ENCODE peak calls at places on chromosomes 5 and 9, in seven cellular contexts. One of them, this sample, is unnamed.

GRCh38 chr9:89879711-89880110 is 274.9 kb downstream of the GADD45G start:
- DNase-seq in GM23338: no peak
- DNase-seq in fibroblast of the aortic adventitia: peak
- DNase-seq in breast epithelium: no peak
- DNase-seq in upper lobe of left lung: no peak
- DNase-seq in GM06990: no peak
- DNase-seq in body of pancreas: no peak
- DNase-seq in this sample: no peak

GRCh38 chr9:33289501-33289900 is 815 bp upstream of the NFX1 start:
- DNase-seq in GM23338: peak
- DNase-seq in fibroblast of the aortic adventitia: peak
- DNase-seq in breast epithelium: peak
- DNase-seq in upper lobe of left lung: peak
- DNase-seq in GM06990: no peak
- DNase-seq in body of pancreas: peak
- DNase-seq in this sample: no peak

GRCh38 chr9:81103597-81104471 is 585.5 kb downstream of the TLE1 start:
- DNase-seq in GM23338: no peak
- DNase-seq in fibroblast of the aortic adventitia: peak
- DNase-seq in breast epithelium: no peak
- DNase-seq in upper lobe of left lung: no peak
- DNase-seq in GM06990: no peak
- DNase-seq in body of pancreas: no peak
- DNase-seq in this sample: no peak

GRCh38 chr9:20524776-20525175 is 97.5 kb downstream of the MLLT3 start:
- DNase-seq in GM23338: peak
- DNase-seq in fibroblast of the aortic adventitia: no peak
- DNase-seq in breast epithelium: no peak
- DNase-seq in upper lobe of left lung: no peak
- DNase-seq in GM06990: no peak
- DNase-seq in body of pancreas: no peak
- DNase-seq in this sample: no peak

GRCh38 chr9:136631038-136632000 is 31.4 kb upstream of the EGFL7 start:
- DNase-seq in GM23338: peak
- DNase-seq in fibroblast of the aortic adventitia: peak
- DNase-seq in breast epithelium: peak
- DNase-seq in upper lobe of left lung: peak
- DNase-seq in GM06990: peak
- DNase-seq in body of pancreas: peak
- DNase-seq in this sample: peak

GRCh38 chr9:1044643-1045042 is 5.5 kb upstream of the DMRT2 start:
- DNase-seq in GM23338: peak
- DNase-seq in fibroblast of the aortic adventitia: no peak
- DNase-seq in breast epithelium: no peak
- DNase-seq in upper lobe of left lung: no peak
- DNase-seq in GM06990: no peak
- DNase-seq in body of pancreas: no peak
- DNase-seq in this sample: no peak

GRCh38 chr5:1208743-1209551 is 7.6 kb downstream of the SLC6A19 start:
- DNase-seq in GM23338: no peak
- DNase-seq in fibroblast of the aortic adventitia: peak
- DNase-seq in breast epithelium: no peak
- DNase-seq in upper lobe of left lung: peak
- DNase-seq in GM06990: no peak
- DNase-seq in body of pancreas: no peak
- DNase-seq in this sample: peak

GRCh38 chr9:130177898-130178805 is 5.9 kb downstream of the NCS1 start:
- DNase-seq in GM23338: no peak
- DNase-seq in fibroblast of the aortic adventitia: no peak
- DNase-seq in breast epithelium: no peak
- DNase-seq in upper lobe of left lung: no peak
- DNase-seq in GM06990: no peak
- DNase-seq in body of pancreas: no peak
- DNase-seq in this sample: no peak

GRCh38 chr9:74645007-74645639 is 148.0 kb downstream of the RORB start:
- DNase-seq in GM23338: peak
- DNase-seq in fibroblast of the aortic adventitia: peak
- DNase-seq in breast epithelium: no peak
- DNase-seq in upper lobe of left lung: no peak
- DNase-seq in GM06990: no peak
- DNase-seq in body of pancreas: no peak
- DNase-seq in this sample: peak

GRCh38 chr5:43312699-43313034 is 545 bp downstream of the HMGCS1 start:
- DNase-seq in GM23338: no peak
- DNase-seq in fibroblast of the aortic adventitia: no peak
- DNase-seq in breast epithelium: no peak
- DNase-seq in upper lobe of left lung: no peak
- DNase-seq in GM06990: no peak
- DNase-seq in body of pancreas: no peak
- DNase-seq in this sample: peak

GRCh38 chr5:98637607-98638006 is 135.9 kb upstream of the RGMB start:
- DNase-seq in GM23338: no peak
- DNase-seq in fibroblast of the aortic adventitia: no peak
- DNase-seq in breast epithelium: no peak
- DNase-seq in upper lobe of left lung: no peak
- DNase-seq in GM06990: no peak
- DNase-seq in body of pancreas: no peak
- DNase-seq in this sample: no peak

GRCh38 chr5:3177338-3177737 is 418.3 kb upstream of the IRX1 start:
- DNase-seq in GM23338: no peak
- DNase-seq in fibroblast of the aortic adventitia: no peak
- DNase-seq in breast epithelium: no peak
- DNase-seq in upper lobe of left lung: no peak
- DNase-seq in GM06990: no peak
- DNase-seq in body of pancreas: no peak
- DNase-seq in this sample: no peak

GRCh38 chr5:55062039-55062779 is 38.2 kb downstream of the GZMK start:
- DNase-seq in GM23338: no peak
- DNase-seq in fibroblast of the aortic adventitia: no peak
- DNase-seq in breast epithelium: no peak
- DNase-seq in upper lobe of left lung: peak
- DNase-seq in GM06990: peak
- DNase-seq in body of pancreas: peak
- DNase-seq in this sample: no peak

GRCh38 chr5:10144040-10144439 is 105.6 kb downstream of the ATPSCKMT start:
- DNase-seq in GM23338: no peak
- DNase-seq in fibroblast of the aortic adventitia: no peak
- DNase-seq in breast epithelium: no peak
- DNase-seq in upper lobe of left lung: no peak
- DNase-seq in GM06990: no peak
- DNase-seq in body of pancreas: no peak
- DNase-seq in this sample: no peak

GRCh38 chr9:16626577-16627130 is 243.8 kb downstream of the BNC2 start:
- DNase-seq in GM23338: peak
- DNase-seq in fibroblast of the aortic adventitia: peak
- DNase-seq in breast epithelium: no peak
- DNase-seq in upper lobe of left lung: no peak
- DNase-seq in GM06990: no peak
- DNase-seq in body of pancreas: peak
- DNase-seq in this sample: peak

GRCh38 chr5:61329729-61330128 is 2.3 kb upstream of the ZSWIM6 start:
- DNase-seq in GM23338: peak
- DNase-seq in fibroblast of the aortic adventitia: no peak
- DNase-seq in breast epithelium: no peak
- DNase-seq in upper lobe of left lung: no peak
- DNase-seq in GM06990: peak
- DNase-seq in body of pancreas: no peak
- DNase-seq in this sample: peak

GRCh38 chr5:95866431-95867063 is 44.0 kb upstream of the GLRX start:
- DNase-seq in GM23338: no peak
- DNase-seq in fibroblast of the aortic adventitia: no peak
- DNase-seq in breast epithelium: no peak
- DNase-seq in upper lobe of left lung: no peak
- DNase-seq in GM06990: peak
- DNase-seq in body of pancreas: no peak
- DNase-seq in this sample: no peak

GRCh38 chr5:136174021-136174659 is 18.8 kb downstream of the SMIM32 start:
- DNase-seq in GM23338: peak
- DNase-seq in fibroblast of the aortic adventitia: peak
- DNase-seq in breast epithelium: no peak
- DNase-seq in upper lobe of left lung: no peak
- DNase-seq in GM06990: peak
- DNase-seq in body of pancreas: peak
- DNase-seq in this sample: peak

GRCh38 chr5:95803271-95804148 is 19.0 kb downstream of the GLRX start:
- DNase-seq in GM23338: no peak
- DNase-seq in fibroblast of the aortic adventitia: no peak
- DNase-seq in breast epithelium: no peak
- DNase-seq in upper lobe of left lung: no peak
- DNase-seq in GM06990: no peak
- DNase-seq in body of pancreas: no peak
- DNase-seq in this sample: no peak

GRCh38 chr5:43036856-43037711 is 3.0 kb downstream of the ANXA2R start:
- DNase-seq in GM23338: peak
- DNase-seq in fibroblast of the aortic adventitia: no peak
- DNase-seq in breast epithelium: no peak
- DNase-seq in upper lobe of left lung: peak
- DNase-seq in GM06990: no peak
- DNase-seq in body of pancreas: no peak
- DNase-seq in this sample: peak

GRCh38 chr5:176901260-176902101 is 2.3 kb upstream of the HK3 start:
- DNase-seq in GM23338: no peak
- DNase-seq in fibroblast of the aortic adventitia: no peak
- DNase-seq in breast epithelium: peak
- DNase-seq in upper lobe of left lung: no peak
- DNase-seq in GM06990: peak
- DNase-seq in body of pancreas: no peak
- DNase-seq in this sample: no peak

GRCh38 chr5:84059672-84060071 is 325.0 kb downstream of the EDIL3 start:
- DNase-seq in GM23338: no peak
- DNase-seq in fibroblast of the aortic adventitia: no peak
- DNase-seq in breast epithelium: no peak
- DNase-seq in upper lobe of left lung: no peak
- DNase-seq in GM06990: no peak
- DNase-seq in body of pancreas: no peak
- DNase-seq in this sample: no peak
- TF ChIP-seq CTCF in GM23338: no peak
- TF ChIP-seq CTCF in fibroblast of the aortic adventitia: no peak
- TF ChIP-seq CTCF in breast epithelium: no peak
- TF ChIP-seq CTCF in upper lobe of left lung: no peak
- TF ChIP-seq CTCF in GM06990: no peak
- TF ChIP-seq CTCF in body of pancreas: no peak
- TF ChIP-seq CTCF in this sample: no peak

GRCh38 chr5:73901455-73901854 is 275.5 kb downstream of the ARHGEF28 start:
- DNase-seq in GM23338: peak
- DNase-seq in fibroblast of the aortic adventitia: no peak
- DNase-seq in breast epithelium: peak
- DNase-seq in upper lobe of left lung: no peak
- DNase-seq in GM06990: no peak
- DNase-seq in body of pancreas: no peak
- DNase-seq in this sample: no peak

GRCh38 chr5:73900566-73900965 is 274.6 kb downstream of the ARHGEF28 start:
- DNase-seq in GM23338: no peak
- DNase-seq in fibroblast of the aortic adventitia: no peak
- DNase-seq in breast epithelium: no peak
- DNase-seq in upper lobe of left lung: no peak
- DNase-seq in GM06990: no peak
- DNase-seq in body of pancreas: no peak
- DNase-seq in this sample: no peak

GRCh38 chr5:73901045-73901444 is 275.0 kb downstream of the ARHGEF28 start:
- DNase-seq in GM23338: peak
- DNase-seq in fibroblast of the aortic adventitia: no peak
- DNase-seq in breast epithelium: peak
- DNase-seq in upper lobe of left lung: no peak
- DNase-seq in GM06990: no peak
- DNase-seq in body of pancreas: no peak
- DNase-seq in this sample: peak

GRCh38 chr5:73902327-73903051 is 276.5 kb downstream of the ARHGEF28 start:
- DNase-seq in GM23338: peak
- DNase-seq in fibroblast of the aortic adventitia: peak
- DNase-seq in breast epithelium: no peak
- DNase-seq in upper lobe of left lung: no peak
- DNase-seq in GM06990: peak
- DNase-seq in body of pancreas: peak
- DNase-seq in this sample: peak

GRCh38 chr5:73903169-73903568 is 277.2 kb downstream of the ARHGEF28 start:
- DNase-seq in GM23338: no peak
- DNase-seq in fibroblast of the aortic adventitia: no peak
- DNase-seq in breast epithelium: no peak
- DNase-seq in upper lobe of left lung: no peak
- DNase-seq in GM06990: no peak
- DNase-seq in body of pancreas: no peak
- DNase-seq in this sample: no peak
- H3K4me3 ChIP-seq in GM23338: no peak
- H3K4me3 ChIP-seq in fibroblast of the aortic adventitia: no peak
- H3K4me3 ChIP-seq in breast epithelium: no peak
- H3K4me3 ChIP-seq in upper lobe of left lung: no peak
- H3K4me3 ChIP-seq in GM06990: no peak
- H3K4me3 ChIP-seq in body of pancreas: no peak
- H3K4me3 ChIP-seq in this sample: no peak

DNA sequence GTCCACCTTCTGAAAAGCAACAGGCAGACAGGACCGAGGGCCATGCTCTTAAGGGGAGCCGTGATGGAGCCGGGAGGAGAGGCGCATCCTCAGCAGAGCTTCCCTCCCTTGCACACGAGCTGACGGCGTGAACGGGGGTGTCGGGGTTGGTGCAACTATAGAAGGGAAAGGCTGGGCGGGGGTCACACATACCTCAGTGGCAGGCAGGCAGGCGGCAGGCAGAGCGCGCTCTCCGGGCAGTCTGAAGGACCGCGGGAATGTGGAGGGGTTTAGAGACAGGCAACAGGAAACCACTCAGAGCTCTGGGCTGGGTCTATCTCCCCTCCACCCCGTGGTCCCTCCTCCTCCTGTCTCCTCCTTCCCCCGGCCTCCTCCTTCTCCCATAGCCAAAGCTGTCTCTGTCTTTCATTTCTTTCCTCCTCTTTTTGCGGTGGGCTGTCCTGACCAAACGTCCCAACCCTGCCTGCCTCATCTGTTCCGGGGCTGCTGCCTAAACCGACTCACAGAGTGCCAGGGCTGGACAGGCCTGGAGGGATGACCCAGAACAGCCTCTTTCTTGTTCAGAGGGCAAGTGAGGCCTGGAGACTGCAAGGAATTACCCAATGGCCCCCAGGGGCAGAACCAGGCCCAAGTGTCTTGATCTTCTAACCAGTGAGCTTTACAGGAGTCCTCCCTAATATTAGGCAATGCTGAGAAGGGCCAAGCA is at the start of gene SPARC:
- DNase-seq in GM23338: peak
- DNase-seq in fibroblast of the aortic adventitia: peak
- DNase-seq in breast epithelium: peak
- DNase-seq in upper lobe of left lung: peak
- DNase-seq in GM06990: peak
- DNase-seq in body of pancreas: peak
- DNase-seq in this sample: peak
- TF ChIP-seq CTCF in GM23338: no peak
- TF ChIP-seq CTCF in fibroblast of the aortic adventitia: no peak
- TF ChIP-seq CTCF in breast epithelium: peak
- TF ChIP-seq CTCF in upper lobe of left lung: no peak
- TF ChIP-seq CTCF in GM06990: no peak
- TF ChIP-seq CTCF in body of pancreas: no peak
- TF ChIP-seq CTCF in this sample: no peak

GRCh38 chr5:140925806-140926205 is 293 bp upstream of the PCDHAC1 start:
- DNase-seq in GM23338: peak
- DNase-seq in fibroblast of the aortic adventitia: no peak
- DNase-seq in breast epithelium: no peak
- DNase-seq in upper lobe of left lung: no peak
- DNase-seq in GM06990: no peak
- DNase-seq in body of pancreas: no peak
- DNase-seq in this sample: no peak

GRCh38 chr5:140926903-140927573 is 939 bp downstream of the PCDHAC1 start:
- DNase-seq in GM23338: peak
- DNase-seq in fibroblast of the aortic adventitia: peak
- DNase-seq in breast epithelium: no peak
- DNase-seq in upper lobe of left lung: no peak
- DNase-seq in GM06990: peak
- DNase-seq in body of pancreas: peak
- DNase-seq in this sample: peak

GRCh38 chr5:140926211-140926902 is at the start of gene PCDHAC1:
- DNase-seq in GM23338: peak
- DNase-seq in fibroblast of the aortic adventitia: peak
- DNase-seq in breast epithelium: peak
- DNase-seq in upper lobe of left lung: peak
- DNase-seq in GM06990: peak
- DNase-seq in body of pancreas: peak
- DNase-seq in this sample: peak
- H3K4me3 ChIP-seq in GM23338: peak
- H3K4me3 ChIP-seq in fibroblast of the aortic adventitia: peak
- H3K4me3 ChIP-seq in breast epithelium: peak
- H3K4me3 ChIP-seq in upper lobe of left lung: peak
- H3K4me3 ChIP-seq in GM06990: no peak
- H3K4me3 ChIP-seq in body of pancreas: peak
- H3K4me3 ChIP-seq in this sample: peak